ENCODE peak calls at places on chromosomes 1 and 21, in nine cellular contexts. V is activated CD8-positive, alpha-beta T cell treated with anti-CD3 and anti-CD28 coated beads for 36 hours; M is lower lobe of right lung; S is heart right ventricle; B is suprapubic skin; H is GM13976; D is OCI-LY7; U is bronchial epithelial cell; Q is RWPE1. N is an unnamed sample.

GRCh38 chr1:8409107-8409506 is 91.2 kb downstream of the SLC45A1 start:
- DNase-seq in V (no peak), M (no peak), S (peak), B (no peak), H (peak), D (peak), U (peak), Q (no peak), N (no peak)

GRCh38 chr1:242871631-242872030 is 347.1 kb upstream of the PLD5 start:
- DNase-seq in V (no peak), M (no peak), S (no peak), B (no peak), H (no peak), D (no peak), U (no peak), Q (no peak), N (no peak)

GRCh38 chr1:39529901-39530535 is 38.6 kb downstream of the BMP8A start:
- DNase-seq in V (no peak), M (no peak), S (no peak), B (no peak), H (no peak), D (no peak), U (no peak), Q (no peak), N (no peak)

GRCh38 chr1:193566735-193567134 is 380.3 kb upstream of the B3GALT2 start:
- DNase-seq in V (no peak), M (no peak), S (no peak), B (no peak), H (no peak), D (no peak), U (no peak), Q (no peak), N (no peak)

GRCh38 chr1:205009666-205010065 is 33.3 kb upstream of the CNTN2 start:
- DNase-seq in V (no peak), M (no peak), S (no peak), B (no peak), H (no peak), D (no peak), U (no peak), Q (no peak), N (no peak)

GRCh38 chr1:179036844-179037465 is 11.3 kb downstream of the FAM20B start:
- DNase-seq in V (peak), M (no peak), S (no peak), B (no peak), H (peak), D (no peak), U (peak), Q (peak), N (peak)

GRCh38 chr21:32951041-32951440 is 74.7 kb upstream of the OLIG2 start:
- DNase-seq in V (no peak), M (no peak), S (no peak), B (no peak), H (no peak), D (no peak), U (no peak), Q (no peak), N (no peak)

GRCh38 chr21:38126677-38127271 is 130.0 kb upstream of the KCNJ15 start:
- DNase-seq in V (peak), M (peak), S (peak), B (no peak), H (peak), D (peak), U (peak), Q (peak), N (peak)

GRCh38 chr21:42083361-42083690 is 12.2 kb downstream of the UMODL1 start:
- DNase-seq in V (no peak), M (no peak), S (no peak), B (no peak), H (no peak), D (no peak), U (no peak), Q (no peak), N (no peak)

GRCh38 chr1:96782861-96783260 is 61.3 kb downstream of the PTBP2 start:
- DNase-seq in V (no peak), M (no peak), S (no peak), B (no peak), H (no peak), D (no peak), U (peak), Q (no peak), N (no peak)

GRCh38 chr1:27071049-27071416 is 58.4 kb upstream of the TENT5B start:
- DNase-seq in V (no peak), M (no peak), S (no peak), B (no peak), H (no peak), D (no peak), U (peak), Q (peak), N (no peak)

GRCh38 chr1:11680270-11681070 is 478 bp downstream of the MAD2L2 start:
- DNase-seq in V (no peak), M (no peak), S (no peak), B (no peak), H (no peak), D (peak), U (no peak), Q (no peak), N (peak)

GRCh38 chr1:223225061-223225460 is 82.0 kb upstream of the TLR5 start:
- DNase-seq in V (no peak), M (no peak), S (no peak), B (no peak), H (no peak), D (no peak), U (no peak), Q (no peak), N (no peak)

GRCh38 chr1:63414691-63415090 is 47.3 kb downstream of the ALG6 start:
- DNase-seq in V (no peak), M (no peak), S (no peak), B (no peak), H (no peak), D (no peak), U (no peak), Q (no peak), N (no peak)

GRCh38 chr1:203551550-203551949 is 57.6 kb downstream of the OPTC start:
- DNase-seq in V (no peak), M (no peak), S (no peak), B (no peak), H (no peak), D (no peak), U (peak), Q (no peak), N (no peak)

GRCh38 chr1:198936371-198937083 is 297.7 kb downstream of the PTPRC start:
- DNase-seq in V (no peak), M (no peak), S (no peak), B (no peak), H (no peak), D (peak), U (peak), Q (peak), N (no peak)

GRCh38 chr1:6584126-6585080 is 4.6 kb downstream of the ZBTB48 start:
- DNase-seq in V (no peak), M (no peak), S (no peak), B (no peak), H (no peak), D (no peak), U (no peak), Q (no peak), N (no peak)

GRCh38 chr1:172978595-172978994 is 72.1 kb downstream of the TNFSF18 start:
- DNase-seq in V (no peak), M (no peak), S (no peak), B (no peak), H (no peak), D (no peak), U (peak), Q (no peak), N (no peak)

GRCh38 chr1:6450943-6451373 is 15.0 kb downstream of the TNFRSF25 start:
- DNase-seq in V (no peak), M (no peak), S (no peak), B (no peak), H (no peak), D (no peak), U (no peak), Q (no peak), N (no peak)

GRCh38 chr1:100971021-100971420 is 54.6 kb downstream of the DPH5 start:
- DNase-seq in V (no peak), M (no peak), S (no peak), B (no peak), H (no peak), D (no peak), U (no peak), Q (no peak), N (no peak)

GRCh38 chr1:212162635-212163034 is 122.6 kb upstream of the PPP2R5A start:
- DNase-seq in V (peak), M (no peak), S (peak), B (no peak), H (peak), D (no peak), U (peak), Q (no peak), N (peak)

GRCh38 chr1:201828820-201829774 is at the start of gene IPO9:
- DNase-seq in V (peak), M (peak), S (peak), B (peak), H (peak), D (peak), U (peak), Q (peak), N (peak)

GRCh38 chr1:230067441-230067870 is 418 bp downstream of the GALNT2 start:
- DNase-seq in V (peak), M (peak), S (peak), B (peak), H (peak), D (no peak), U (no peak), Q (peak), N (no peak)

GRCh38 chr1:24699628-24700027 is 45.6 kb upstream of the CLIC4 start:
- DNase-seq in V (no peak), M (no peak), S (no peak), B (no peak), H (no peak), D (no peak), U (no peak), Q (no peak), N (no peak)

GRCh38 chr1:191388283-191388682 is 770.0 kb upstream of the RGS18 start:
- DNase-seq in V (no peak), M (no peak), S (no peak), B (no peak), H (no peak), D (no peak), U (no peak), Q (no peak), N (no peak)

GRCh38 chr1:227542153-227543120 is 20.9 kb upstream of the ZNF678 start:
- DNase-seq in V (peak), M (peak), S (peak), B (peak), H (peak), D (peak), U (peak), Q (peak), N (peak)

GRCh38 chr1:41343790-41344679 is 17.2 kb upstream of the FOXO6 start:
- DNase-seq in V (peak), M (no peak), S (no peak), B (peak), H (no peak), D (no peak), U (peak), Q (no peak), N (no peak)

GRCh38 chr1:8661185-8662110 is 156.0 kb downstream of the RERE start:
- DNase-seq in V (peak), M (no peak), S (peak), B (no peak), H (peak), D (no peak), U (peak), Q (peak), N (peak)

GRCh38 chr1:32500387-32501209 is 35.7 kb downstream of the ZBTB8B start:
- DNase-seq in V (peak), M (peak), S (peak), B (peak), H (peak), D (peak), U (peak), Q (peak), N (peak)

GRCh38 chr1:179080866-179081695 is 789 bp upstream of the TOR3A start:
- DNase-seq in V (peak), M (no peak), S (no peak), B (peak), H (peak), D (peak), U (no peak), Q (no peak), N (peak)

GRCh38 chr1:53342735-53343470 is 15.0 kb upstream of the LRP8 start:
- DNase-seq in V (no peak), M (no peak), S (no peak), B (peak), H (no peak), D (no peak), U (no peak), Q (no peak), N (no peak)

GRCh38 chr1:208115924-208116614 is 128.1 kb downstream of the PLXNA2 start:
- DNase-seq in V (no peak), M (no peak), S (no peak), B (no peak), H (no peak), D (no peak), U (no peak), Q (no peak), N (no peak)

GRCh38 chr1:41661428-41662060 is 177.1 kb upstream of the EDN2 start:
- DNase-seq in V (peak), M (peak), S (no peak), B (no peak), H (peak), D (no peak), U (no peak), Q (no peak), N (peak)

GRCh38 chr1:231871878-231872277 is 245.3 kb downstream of the DISC1 start:
- DNase-seq in V (peak), M (no peak), S (no peak), B (no peak), H (no peak), D (no peak), U (no peak), Q (no peak), N (no peak)

GRCh38 chr1:36239941-36240637 is 15.8 kb downstream of the THRAP3 start:
- DNase-seq in V (no peak), M (no peak), S (peak), B (no peak), H (no peak), D (no peak), U (no peak), Q (no peak), N (no peak)

GRCh38 chr1:19863804-19864203 is 18.4 kb upstream of the OTUD3 start:
- DNase-seq in V (no peak), M (no peak), S (no peak), B (no peak), H (no peak), D (no peak), U (peak), Q (peak), N (no peak)

GRCh38 chr1:16173447-16174260 is 17.8 kb upstream of the EPHA2 start:
- DNase-seq in V (no peak), M (peak), S (no peak), B (no peak), H (no peak), D (no peak), U (peak), Q (peak), N (no peak)

GRCh38 chr1:114043046-114043445 is 63.8 kb downstream of the OLFML3 start:
- DNase-seq in V (no peak), M (no peak), S (no peak), B (no peak), H (no peak), D (no peak), U (no peak), Q (no peak), N (no peak)

DNA sequence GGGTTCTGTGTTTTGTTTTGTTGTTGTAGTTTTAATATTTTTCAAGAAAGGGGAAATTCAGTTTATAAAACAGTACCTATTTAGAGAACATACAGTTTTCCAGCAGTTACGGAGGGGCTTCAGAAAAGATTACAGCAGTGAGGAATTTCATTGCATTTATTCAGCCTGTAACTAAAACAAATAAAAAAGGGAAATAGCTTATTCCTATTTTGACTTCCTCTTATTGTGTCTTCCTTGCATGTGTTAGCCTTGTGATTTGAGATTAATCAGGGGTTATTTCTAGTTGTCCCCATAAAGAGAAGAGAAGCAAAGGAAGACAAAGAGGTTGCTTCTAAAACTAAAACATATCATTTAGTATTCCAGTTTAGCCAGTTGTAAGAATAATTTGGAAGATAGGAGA is 35.0 kb downstream of the CTTNBP2NL start:
- DNase-seq in V (no peak), M (no peak), S (no peak), B (no peak), H (no peak), D (no peak), U (no peak), Q (no peak), N (no peak)
- TF ChIP-seq CTCF in V (no peak), M (no peak), S (no peak), B (no peak), H (no peak), D (no peak), U (no peak), Q (no peak), N (no peak)

DNA sequence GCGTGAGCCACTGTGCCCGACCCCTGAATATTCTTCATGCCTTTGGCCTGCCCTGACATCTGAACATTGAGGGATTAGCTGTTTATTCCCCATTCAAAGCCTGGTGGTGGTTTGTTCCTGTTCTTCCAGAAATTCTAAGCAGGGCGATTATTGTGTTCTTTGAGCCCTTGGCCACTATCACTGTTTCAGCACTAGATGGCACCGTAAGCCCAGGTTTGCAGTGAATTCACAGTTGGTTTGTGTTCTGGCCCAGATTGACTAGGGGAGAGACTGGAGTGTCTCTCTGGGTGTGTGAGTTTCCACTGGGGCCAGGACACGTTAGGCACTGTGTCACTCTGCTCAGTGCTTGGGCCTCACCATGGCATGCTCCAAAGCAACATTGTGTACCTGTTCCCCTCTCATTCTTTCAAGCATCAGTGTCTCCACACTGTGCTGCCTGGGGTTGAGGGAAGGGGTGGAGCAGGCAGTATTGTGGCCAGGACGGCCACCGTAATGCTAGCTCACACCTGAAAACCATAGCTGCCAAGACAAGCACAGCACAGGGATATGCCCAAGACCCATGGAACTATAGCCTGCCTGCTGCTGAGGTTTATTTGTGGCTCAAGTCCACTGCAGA is 52.7 kb downstream of the PKN2 start:
- DNase-seq in V (peak), M (no peak), S (no peak), B (no peak), H (no peak), D (peak), U (peak), Q (peak), N (no peak)
- TF ChIP-seq CTCF in V (peak), M (peak), S (peak), B (no peak), H (peak), D (peak), U (peak), Q (no peak), N (peak)

DNA sequence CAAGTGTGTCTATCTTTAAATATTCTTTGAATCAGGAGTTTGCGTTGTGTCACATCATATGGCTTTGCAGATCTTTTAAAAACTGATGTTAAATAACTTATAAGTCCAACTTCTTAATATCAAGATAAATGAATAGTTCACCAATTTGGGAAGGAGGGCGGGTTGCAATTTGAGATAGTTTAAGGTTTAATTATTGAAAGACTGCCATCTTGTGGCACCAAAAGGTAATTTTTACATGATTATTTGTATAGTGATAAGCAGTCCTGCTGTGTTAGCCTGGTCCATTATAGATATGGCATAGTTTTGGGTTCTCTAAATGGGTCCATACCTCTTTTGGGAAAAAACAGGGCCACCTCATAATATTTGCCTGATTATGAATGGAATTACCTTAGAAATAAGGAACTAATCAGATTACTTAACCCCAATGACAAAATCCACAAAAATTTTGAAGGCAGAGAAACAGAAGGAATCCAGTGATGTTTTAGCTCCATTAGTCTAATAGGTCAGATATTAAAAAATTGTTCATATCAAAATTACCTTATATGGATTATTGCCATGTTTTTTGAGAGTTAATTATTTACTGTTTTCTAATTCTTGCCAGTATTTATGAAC is 64.3 kb downstream of the PRKAA2 start:
- DNase-seq in V (peak), M (no peak), S (no peak), B (no peak), H (peak), D (peak), U (peak), Q (peak), N (peak)
- TF ChIP-seq CTCF in V (peak), M (peak), S (peak), B (peak), H (no peak), D (peak), U (no peak), Q (peak), N (peak)

DNA sequence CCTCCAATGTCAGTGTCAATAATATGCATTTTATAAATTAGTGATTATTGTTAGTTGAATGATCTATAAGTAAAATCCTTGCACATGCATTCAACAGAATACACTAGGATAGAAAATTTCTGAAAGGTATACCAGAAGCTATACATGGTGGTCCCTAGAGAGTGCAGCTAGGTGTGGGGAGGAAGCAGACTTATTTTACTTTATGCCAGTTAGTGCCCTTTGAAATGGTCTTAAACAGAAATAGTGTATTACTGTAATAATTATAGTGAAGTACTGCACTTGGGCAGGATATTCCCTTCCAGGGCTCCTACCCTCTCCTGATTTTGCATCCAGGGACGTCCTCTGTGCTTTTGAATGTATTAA is 23.2 kb upstream of the WDR26 start:
- DNase-seq in V (no peak), M (no peak), S (no peak), B (no peak), H (no peak), D (no peak), U (no peak), Q (no peak), N (no peak)
- TF ChIP-seq CTCF in V (peak), M (peak), S (no peak), B (no peak), H (no peak), D (peak), U (no peak), Q (peak), N (no peak)

DNA sequence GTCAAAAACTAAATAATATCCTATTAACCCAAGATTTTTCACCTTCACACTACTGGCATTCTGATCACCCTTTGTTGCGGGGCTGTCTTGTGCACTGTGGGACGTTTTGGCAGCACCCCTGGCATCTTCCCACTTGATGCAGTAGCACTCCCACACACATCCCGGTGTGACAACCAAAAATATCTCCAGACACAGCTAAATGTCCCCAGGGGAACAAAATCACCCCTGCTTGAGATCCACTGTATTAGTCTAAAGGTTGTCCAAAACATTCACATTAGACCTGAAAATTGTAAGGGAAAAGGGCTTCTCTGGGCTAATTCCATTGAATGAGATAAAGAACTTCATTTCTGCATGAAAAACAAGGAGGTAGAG is 37.8 kb downstream of the PLEKHO1 start:
- DNase-seq in V (no peak), M (no peak), S (no peak), B (no peak), H (no peak), D (no peak), U (no peak), Q (no peak), N (no peak)
- TF ChIP-seq CTCF in V (peak), M (no peak), S (no peak), B (no peak), H (no peak), D (peak), U (no peak), Q (peak), N (no peak)

N was measured in GM20000.